ENCODE peak calls at places on chromosomes 1 and 21, in nine cellular contexts. U, J, I, K, D, B, G, P and R are unnamed samples.

GRCh38 chr21:44903054-44903685 is 17.5 kb downstream of the ITGB2 start:
- DNase-seq in U (no peak), B (no peak), K (no peak), D (no peak), G (no peak), P (no peak), I (no peak), J (no peak), R (no peak)

GRCh38 chr1:152386940-152387339 is 27.1 kb downstream of the CRNN start:
- DNase-seq in J (no peak), I (no peak), G (no peak), P (no peak), K (no peak), B (no peak), D (no peak), U (no peak), R (no peak)

GRCh38 chr1:89525169-89525855 is 683 bp downstream of the LRRC8B start:
- DNase-seq in J (no peak), U (peak), D (peak), K (peak), B (peak), G (peak), P (peak), I (no peak), R (peak)

GRCh38 chr1:87334351-87335174 is 5.9 kb downstream of the LMO4 start:
- DNase-seq in U (peak), D (peak), G (no peak), P (no peak), B (peak), J (peak), K (peak), I (peak), R (no peak)

GRCh38 chr1:196115641-196116040 is 492.6 kb downstream of the KCNT2 start:
- DNase-seq in P (no peak), B (peak), K (no peak), U (no peak), J (peak), G (no peak), D (no peak), I (no peak), R (no peak)

GRCh38 chr1:78054559-78054958 is 8.8 kb downstream of the GIPC2 start:
- DNase-seq in U (no peak), P (no peak), B (no peak), I (no peak), J (no peak), K (no peak), G (no peak), D (no peak), R (no peak)

GRCh38 chr1:241253491-241253890 is 103.5 kb downstream of the RGS7 start:
- DNase-seq in U (no peak), J (peak), D (no peak), B (no peak), G (no peak), I (no peak), K (no peak), P (no peak), R (no peak)

GRCh38 chr1:25011966-25012625 is 82.0 kb upstream of the RUNX3 start:
- DNase-seq in P (no peak), D (no peak), I (no peak), J (no peak), B (no peak), U (no peak), G (no peak), K (no peak), R (no peak)

GRCh38 chr1:62045579-62045978 is 149.1 kb upstream of the L1TD1 start:
- DNase-seq in K (no peak), B (no peak), U (no peak), J (no peak), I (no peak), P (no peak), D (no peak), G (no peak), R (no peak)

GRCh38 chr1:233599542-233600073 is 14.3 kb upstream of the KCNK1 start:
- DNase-seq in D (peak), J (no peak), B (no peak), P (no peak), G (no peak), I (no peak), U (no peak), K (no peak), R (no peak)

GRCh38 chr1:219798283-219799030 is 129.9 kb downstream of the SLC30A10 start:
- DNase-seq in K (no peak), I (no peak), U (no peak), P (no peak), D (no peak), B (no peak), J (peak), G (no peak), R (no peak)

GRCh38 chr1:209769956-209770355 is 14.1 kb downstream of the TRAF3IP3 start:
- DNase-seq in K (no peak), U (no peak), D (no peak), I (no peak), B (no peak), G (no peak), J (no peak), P (no peak), R (no peak)